ENCODE peak calls at places on chromosomes 7 and 10, in ten cellular contexts. D, H, E, N, A, U, W, T, Z and X are unnamed samples.

GRCh38 chr7:45584261-45585210 is 10.4 kb downstream of the ADCY1 start:
- DNase-seq in A (no peak), H (no peak), E (no peak), W (no peak), U (no peak), D (no peak), N (no peak), T (no peak), Z (no peak), X (no peak)

GRCh38 chr7:28205505-28205904 is 24.9 kb upstream of the JAZF1 start:
- DNase-seq in Z (no peak), H (no peak), E (no peak), T (no peak), D (no peak), A (no peak), N (no peak), U (no peak), W (no peak), X (no peak)

GRCh38 chr7:43018446-43018845 is 86.3 kb downstream of the MRPL32 start:
- DNase-seq in T (no peak), N (no peak), Z (no peak), D (no peak), E (peak), H (no peak), W (no peak), U (no peak), A (no peak), X (peak)

GRCh38 chr10:66045859-66046258 is 880.0 kb upstream of the LRRTM3 start:
- DNase-seq in E (no peak), H (no peak), A (no peak), W (no peak), Z (no peak), U (no peak), D (no peak), N (no peak), T (no peak), X (no peak)

GRCh38 chr10:96576277-96576980 is 10.4 kb downstream of the TM9SF3 start:
- DNase-seq in N (no peak), W (peak), U (peak), D (no peak), T (no peak), E (no peak), A (no peak), H (no peak), Z (no peak), X (no peak)

GRCh38 chr7:150668472-150668911 is 17.0 kb upstream of the GIMAP2 start:
- DNase-seq in H (peak), W (no peak), U (peak), T (peak), D (no peak), N (no peak), Z (no peak), A (no peak), E (no peak), X (no peak)

GRCh38 chr7:138625849-138626230 is 75.3 kb downstream of the SVOPL start:
- DNase-seq in Z (no peak), W (no peak), H (no peak), T (no peak), E (no peak), N (no peak), D (no peak), U (peak), A (no peak), X (no peak)

GRCh38 chr7:139232893-139233292 is 1.9 kb downstream of the UBN2 start:
- DNase-seq in T (no peak), E (peak), W (no peak), A (no peak), U (no peak), H (no peak), D (no peak), N (no peak), Z (no peak), X (peak)

GRCh38 chr7:69309601-69310000 is 288.7 kb upstream of the AUTS2 start:
- DNase-seq in U (no peak), D (no peak), Z (no peak), W (no peak), H (no peak), E (no peak), T (no peak), N (no peak), A (no peak), X (peak)

GRCh38 chr10:112765717-112766235 is 184.3 kb upstream of the TCF7L2 start:
- DNase-seq in W (no peak), N (no peak), Z (no peak), E (no peak), D (no peak), U (no peak), T (no peak), H (no peak), A (no peak), X (no peak)

GRCh38 chr7:158816271-158816670 is 13.0 kb downstream of the ESYT2 start:
- DNase-seq in T (no peak), Z (no peak), W (no peak), E (no peak), U (no peak), H (no peak), D (no peak), N (no peak), A (no peak), X (no peak)

GRCh38 chr10:86342111-86342863 is 24.3 kb downstream of the GRID1 start:
- DNase-seq in W (no peak), U (no peak), T (no peak), N (no peak), Z (no peak), H (no peak), A (no peak), D (no peak), E (no peak), X (no peak)

GRCh38 chr7:151062399-151063211 is 3.2 kb downstream of the SLC4A2 start:
- DNase-seq in N (no peak), H (no peak), D (no peak), W (no peak), Z (no peak), E (peak), U (no peak), A (peak), T (no peak), X (no peak)

GRCh38 chr10:104680467-104681401 is 39.6 kb downstream of the SORCS3 start:
- DNase-seq in H (no peak), E (peak), Z (no peak), T (no peak), A (no peak), W (no peak), D (no peak), U (no peak), N (no peak), X (no peak)

GRCh38 chr10:67622506-67622905 is 73.5 kb downstream of the CTNNA3 start:
- DNase-seq in W (no peak), N (no peak), E (no peak), D (no peak), T (no peak), A (no peak), Z (no peak), H (no peak), U (no peak), X (no peak)

GRCh38 chr10:33139191-33139646 is 181.2 kb upstream of the ITGB1 start:
- DNase-seq in N (no peak), Z (no peak), A (no peak), T (no peak), E (no peak), W (no peak), D (no peak), H (peak), U (no peak), X (no peak)

GRCh38 chr7:2071133-2071832 is 161.5 kb downstream of the MAD1L1 start:
- DNase-seq in T (no peak), E (no peak), U (no peak), Z (no peak), W (no peak), A (no peak), D (no peak), H (no peak), N (no peak), X (no peak)

GRCh38 chr7:107045195-107045960 is 873 bp downstream of the PRKAR2B start:
- DNase-seq in D (no peak), A (no peak), N (no peak), Z (no peak), U (no peak), H (no peak), E (no peak), T (no peak), W (no peak), X (no peak)

GRCh38 chr10:34813626-34814227 is 1.4 kb downstream of the PARD3 start:
- DNase-seq in N (no peak), H (no peak), U (no peak), W (no peak), A (peak), E (peak), T (no peak), Z (no peak), D (no peak), X (no peak)

GRCh38 chr7:105581066-105581811 is at the start of gene EFCAB10:
- DNase-seq in W (peak), U (no peak), T (peak), D (no peak), Z (peak), H (peak), N (peak), E (peak), A (peak), X (no peak)

GRCh38 chr7:6590645-6591110 is 857 bp downstream of the INTS15 start:
- DNase-seq in W (no peak), N (no peak), A (no peak), D (no peak), T (no peak), H (no peak), U (no peak), Z (no peak), E (no peak), X (no peak)

GRCh38 chr7:8418627-8419245 is 14.7 kb upstream of the NXPH1 start:
- DNase-seq in Z (peak), U (peak), H (peak), E (peak), A (no peak), N (no peak), D (no peak), T (no peak), W (peak), X (peak)

GRCh38 chr7:51693258-51693657 is 376.6 kb upstream of the COBL start:
- DNase-seq in Z (no peak), A (no peak), H (no peak), D (no peak), T (no peak), U (no peak), N (no peak), E (no peak), W (no peak), X (no peak)

GRCh38 chr7:136256491-136256890 is 279.3 kb upstream of the MTPN start:
- DNase-seq in E (no peak), D (no peak), N (no peak), U (no peak), T (no peak), A (no peak), Z (no peak), W (no peak), H (no peak), X (no peak)

GRCh38 chr7:87113077-87113476 is 39.2 kb upstream of the DMTF1 start:
- DNase-seq in H (no peak), D (no peak), E (peak), N (no peak), T (no peak), W (no peak), U (no peak), Z (no peak), A (no peak), X (no peak)

GRCh38 chr10:118584181-118584954 is 11.1 kb downstream of the PRLHR start:
- DNase-seq in A (no peak), N (no peak), H (no peak), E (peak), Z (no peak), D (no peak), T (no peak), U (no peak), W (no peak), X (peak)

GRCh38 chr10:17871036-17871435 is 61.9 kb downstream of the MRC1 start:
- DNase-seq in E (no peak), W (no peak), T (no peak), N (no peak), H (no peak), D (no peak), U (no peak), A (no peak), Z (no peak), X (no peak)

GRCh38 chr10:71084061-71084817 is 128.1 kb upstream of the UNC5B start:
- DNase-seq in D (no peak), T (no peak), N (no peak), U (no peak), A (no peak), E (no peak), Z (no peak), H (no peak), W (no peak), X (no peak)

GRCh38 chr7:55400191-55400590 is 35.1 kb downstream of the LANCL2 start:
- DNase-seq in D (no peak), H (no peak), A (no peak), U (no peak), N (no peak), Z (no peak), E (no peak), W (no peak), T (no peak), X (no peak)

GRCh38 chr7:105097619-105098018 is 83.6 kb downstream of the KMT2E start:
- DNase-seq in E (peak), N (no peak), Z (no peak), U (no peak), D (no peak), H (no peak), W (no peak), T (no peak), A (no peak), X (peak)

GRCh38 chr10:22442063-22442462 is 96.8 kb downstream of the SPAG6 start:
- DNase-seq in N (no peak), H (no peak), E (no peak), Z (no peak), U (no peak), D (no peak), T (no peak), A (no peak), W (no peak), X (no peak)

GRCh38 chr7:101243786-101244384 is 996 bp downstream of the FIS1 start:
- DNase-seq in Z (no peak), U (peak), A (peak), D (no peak), E (no peak), N (no peak), T (no peak), W (no peak), H (no peak), X (no peak)

GRCh38 chr7:67696124-67696523 is 699.5 kb downstream of the TYW1 start:
- DNase-seq in Z (no peak), D (no peak), E (no peak), T (no peak), N (no peak), H (no peak), U (no peak), W (no peak), A (no peak), X (no peak)

GRCh38 chr7:83786858-83787257 is 137.9 kb upstream of the SEMA3E start:
- DNase-seq in H (no peak), A (no peak), T (no peak), E (no peak), U (no peak), Z (no peak), D (no peak), W (no peak), N (no peak), X (no peak)

GRCh38 chr10:29254123-29255046 is 34.5 kb upstream of the LYZL1 start:
- DNase-seq in U (no peak), Z (no peak), A (peak), D (no peak), T (no peak), N (no peak), H (no peak), W (peak), E (no peak), X (no peak)

GRCh38 chr7:84123903-84124573 is 70.6 kb downstream of the SEMA3A start:
- DNase-seq in H (no peak), T (no peak), U (no peak), A (no peak), D (no peak), W (no peak), E (peak), N (no peak), Z (no peak), X (peak)